ENCODE peak calls at places on chromosomes 2 and 18, in nine cellular contexts. L, F, S, Z, V, Y, M, W and P are unnamed samples.

GRCh38 chr2:172429351-172429968 is 2.1 kb downstream of the ITGA6 start:
- DNase-seq in M (no peak), L (peak; percentile 30), V (no peak), F (no peak), S (no peak), Y (no peak), W (no peak), Z (no peak), P (no peak)

GRCh38 chr18:9135912-9136314 is 668 bp upstream of the ANKRD12 start:
- DNase-seq in M (no peak), L (peak; percentile 33), F (no peak), W (no peak), S (peak; percentile 91), V (peak; percentile 77), Z (no peak), Y (no peak), P (peak; percentile 45)

GRCh38 chr2:28544069-28544346 is 48.1 kb downstream of the PLB1 start:
- DNase-seq in W (no peak), M (no peak), Z (no peak), F (no peak), V (no peak), S (no peak), L (no peak), Y (no peak), P (no peak)

GRCh38 chr2:229270551-229271410 is at the start of gene PID1:
- DNase-seq in L (peak; percentile 73), M (peak; percentile 68), S (no peak), Z (peak; percentile 38), Y (no peak), F (peak; percentile 55), W (no peak), V (peak; percentile 78), P (no peak)

GRCh38 chr2:143150287-143150686 is 21.1 kb downstream of the ARHGAP15 start:
- DNase-seq in Y (no peak), W (no peak), F (no peak), V (no peak), L (no peak), S (no peak), M (no peak), Z (no peak), P (no peak)

GRCh38 chr18:10604178-10604577 is 78.4 kb downstream of the NAPG start:
- DNase-seq in V (no peak), F (no peak), L (no peak), S (no peak), M (no peak), W (no peak), Y (no peak), Z (no peak), P (no peak)

GRCh38 chr2:164389411-164389810 is 231.9 kb downstream of the GRB14 start:
- DNase-seq in L (no peak), M (no peak), V (no peak), W (no peak), S (no peak), Y (no peak), F (no peak), Z (no peak), P (no peak)

GRCh38 chr2:234951386-234952269 is at the start of gene SH3BP4:
- DNase-seq in L (peak; percentile 85), W (no peak), V (peak; percentile 97), S (peak; percentile 93), M (peak; percentile 89), Z (peak; percentile 52), F (peak; percentile 73), Y (peak; percentile 30), P (peak; percentile 46)

GRCh38 chr2:29334723-29335122 is 219.5 kb downstream of the CLIP4 start:
- DNase-seq in Z (no peak), Y (no peak), F (no peak), M (no peak), L (no peak), S (no peak), W (no peak), V (no peak), P (no peak)

GRCh38 chr2:232338759-232339106 is 39.8 kb upstream of the ALPP start:
- DNase-seq in S (peak; percentile 88), W (no peak), Z (no peak), Y (no peak), L (no peak), V (no peak), M (no peak), F (no peak), P (no peak)

GRCh38 chr2:241224068-241224850 is 35.8 kb downstream of the ANO7 start:
- DNase-seq in M (peak; percentile 72), Y (no peak), Z (no peak), S (no peak), F (peak; percentile 62), L (peak; percentile 74), W (no peak), V (no peak), P (no peak)

GRCh38 chr2:72562451-72563153 is 263.2 kb downstream of the EXOC6B start:
- DNase-seq in S (no peak), M (no peak), Z (no peak), W (no peak), F (peak; percentile 34), L (peak; percentile 58), Y (no peak), V (no peak), P (no peak)

GRCh38 chr2:60215295-60215990 is 338.0 kb downstream of the BCL11A start:
- DNase-seq in L (no peak), Y (no peak), V (peak; percentile 44), F (no peak), Z (no peak), S (no peak), M (no peak), W (no peak), P (no peak)

GRCh38 chr2:158822212-158822611 is 27.1 kb downstream of the DAPL1 start:
- DNase-seq in V (no peak), F (no peak), W (no peak), Z (no peak), S (no peak), L (peak; percentile 23), Y (no peak), M (no peak), P (no peak)

GRCh38 chr2:19749507-19749836 is 152.3 kb downstream of the TTC32 start:
- DNase-seq in W (no peak), V (no peak), F (no peak), Y (no peak), L (no peak), Z (no peak), M (no peak), S (peak; percentile 26), P (no peak)